ENCODE peak calls at places on chromosome 7, in nine cellular contexts. Z, M, R, Q, L, A, P, I and D are unnamed samples.

GRCh38 chr7:98284335-98285036 is 3.0 kb downstream of the BRI3 start:
- DNase-seq in Q (no peak), R (no peak), I (no peak), P (peak), Z (peak), L (peak), M (no peak), A (peak), D (peak)

GRCh38 chr7:64879800-64880199 is 23.3 kb upstream of the ZNF273 start:
- DNase-seq in R (no peak), A (no peak), I (no peak), L (no peak), Z (no peak), M (peak), P (no peak), Q (no peak), D (no peak)

GRCh38 chr7:129530881-129531391 is 28.6 kb downstream of the SMKR1 start:
- DNase-seq in Q (no peak), Z (no peak), I (no peak), R (no peak), P (peak), A (no peak), L (peak), M (no peak), D (peak)

GRCh38 chr7:24865994-24866615 is 108.8 kb upstream of the GSDME start:
- DNase-seq in Z (no peak), P (no peak), Q (no peak), M (no peak), R (no peak), L (no peak), A (no peak), I (no peak), D (no peak)

GRCh38 chr7:96654630-96655188 is 54.9 kb downstream of the SEM1 start:
- DNase-seq in L (no peak), Q (no peak), M (peak), I (no peak), P (no peak), A (no peak), R (no peak), Z (no peak), D (no peak)

GRCh38 chr7:100156331-100157068 is 2.0 kb downstream of the TRAPPC14 start:
- DNase-seq in I (no peak), M (no peak), L (no peak), Q (no peak), Z (no peak), R (no peak), A (no peak), P (no peak), D (no peak)

GRCh38 chr7:157405914-157406810 is 69.4 kb downstream of the DNAJB6 start:
- DNase-seq in Z (peak), M (no peak), R (no peak), L (peak), Q (no peak), I (no peak), P (no peak), A (no peak), D (no peak)

GRCh38 chr7:39324134-39324760 is 242.0 kb upstream of the YAE1 start:
- DNase-seq in R (no peak), Z (no peak), M (no peak), P (no peak), L (no peak), I (no peak), Q (no peak), A (no peak), D (no peak)

GRCh38 chr7:142478479-142479220 is 220.8 kb upstream of the PRSS58 start:
- DNase-seq in A (peak), I (peak), R (no peak), Z (no peak), Q (no peak), P (no peak), L (peak), M (peak), D (no peak)

GRCh38 chr7:140631602-140632001 is 9.0 kb downstream of the DENND2A start:
- DNase-seq in Q (no peak), M (no peak), I (no peak), L (no peak), R (no peak), Z (no peak), P (no peak), A (no peak), D (no peak)

GRCh38 chr7:45682836-45683555 is 108.8 kb downstream of the ADCY1 start:
- DNase-seq in P (no peak), Q (no peak), Z (no peak), M (no peak), L (peak), I (no peak), A (peak), R (no peak), D (no peak)

GRCh38 chr7:116511552-116512523 is 12.3 kb downstream of the CAV2 start:
- DNase-seq in I (peak), L (peak), Z (no peak), R (no peak), M (no peak), Q (no peak), P (no peak), A (peak), D (peak)

GRCh38 chr7:124566576-124566975 is 199.0 kb downstream of the GPR37 start:
- DNase-seq in P (no peak), Q (no peak), R (no peak), M (no peak), L (no peak), Z (no peak), I (no peak), A (peak), D (peak)

GRCh38 chr7:70776627-70777101 is 355.3 kb upstream of the GALNT17 start:
- DNase-seq in L (no peak), I (no peak), Z (no peak), P (no peak), A (peak), Q (no peak), M (no peak), R (no peak), D (no peak)

GRCh38 chr7:96327429-96327828 is 5.5 kb upstream of the SLC25A13 start:
- DNase-seq in I (no peak), L (no peak), Q (no peak), P (no peak), R (no peak), Z (no peak), A (no peak), M (no peak), D (peak)

GRCh38 chr7:28292826-28293528 is 112.4 kb upstream of the JAZF1 start:
- DNase-seq in Q (no peak), P (no peak), R (no peak), Z (no peak), A (no peak), M (no peak), I (no peak), L (no peak), D (no peak)

GRCh38 chr7:79291498-79291865 is 162.0 kb downstream of the MAGI2 start:
- DNase-seq in L (peak), M (no peak), Q (no peak), Z (no peak), R (no peak), P (no peak), I (no peak), A (no peak), D (no peak)

GRCh38 chr7:98133181-98133580 is 26.5 kb downstream of the LMTK2 start:
- DNase-seq in Q (no peak), A (no peak), L (peak), Z (no peak), R (no peak), M (no peak), I (peak), P (no peak), D (peak)

GRCh38 chr7:125618516-125618915 is 688.9 kb upstream of the POT1 start:
- DNase-seq in A (no peak), M (no peak), Z (no peak), P (no peak), I (no peak), L (no peak), R (no peak), Q (no peak), D (no peak)

GRCh38 chr7:75762350-75762917 is 9.6 kb downstream of the CCL26 start:
- DNase-seq in Z (no peak), L (peak), I (peak), M (peak), Q (no peak), P (no peak), A (peak), R (peak), D (peak)

GRCh38 chr7:18509491-18509890 is 13.9 kb downstream of the HDAC9 start:
- DNase-seq in Z (no peak), M (no peak), Q (no peak), I (no peak), A (no peak), L (no peak), R (no peak), P (no peak), D (no peak)

GRCh38 chr7:155233703-155234492 is 63.8 kb upstream of the INSIG1 start:
- DNase-seq in I (no peak), R (no peak), P (no peak), L (no peak), A (no peak), M (no peak), Z (no peak), Q (no peak), D (no peak)

GRCh38 chr7:122901250-122901649 is 15.0 kb upstream of the CADPS2 start:
- DNase-seq in P (no peak), Z (no peak), A (no peak), I (no peak), R (no peak), Q (no peak), L (peak), M (no peak), D (no peak)

GRCh38 chr7:3003936-3004335 is 39.7 kb downstream of the CARD11 start:
- DNase-seq in R (no peak), I (no peak), P (no peak), L (no peak), M (no peak), Q (no peak), Z (no peak), A (no peak), D (no peak)

GRCh38 chr7:45129906-45130305 is 18.4 kb upstream of the TBRG4 start:
- DNase-seq in R (no peak), I (no peak), Z (no peak), Q (no peak), A (no peak), L (no peak), M (no peak), P (no peak), D (no peak)